ENCODE peak calls at places on chromosomes 13 and 19, in five cellular contexts. R, L, Q, F and W are unnamed samples.

GRCh38 chr13:87444135-87444534 is 227.0 kb upstream of the SLITRK5 start:
- DNase-seq in L (no peak), R (no peak), F (no peak), Q (no peak), W (no peak)

GRCh38 chr19:57515218-57515617 is 11.9 kb upstream of the ZNF549 start:
- DNase-seq in R (no peak), L (no peak), F (no peak), Q (no peak), W (no peak)

GRCh38 chr19:53517114-53517741 is 20.7 kb upstream of the ZNF331 start:
- DNase-seq in Q (no peak), R (no peak), F (no peak), L (no peak), W (no peak)

GRCh38 chr13:96052655-96053002 is 572 bp downstream of the UGGT2 start:
- DNase-seq in Q (no peak), L (peak; percentile 83), R (peak; percentile 88), F (peak; percentile 70), W (peak; percentile 65)

GRCh38 chr13:43895940-43896339 is 16.2 kb downstream of the LACC1 start:
- DNase-seq in F (no peak), L (peak; percentile 65), Q (no peak), R (no peak), W (no peak)

GRCh38 chr19:4981681-4981958 is 12.7 kb downstream of the KDM4B start:
- DNase-seq in R (no peak), F (no peak), L (no peak), Q (no peak), W (no peak)

GRCh38 chr13:62014299-62014698 is 598.6 kb upstream of the PCDH20 start:
- DNase-seq in F (no peak), L (peak; percentile 1), Q (no peak), R (peak; percentile 23), W (peak; percentile 24)

GRCh38 chr13:101457176-101457575 is 4.7 kb downstream of the ITGBL1 start:
- DNase-seq in R (no peak), Q (no peak), F (no peak), L (no peak), W (no peak)

GRCh38 chr13:31699650-31700049 is 39.7 kb upstream of the RXFP2 start:
- DNase-seq in R (no peak), Q (peak; percentile 23), F (no peak), L (no peak), W (peak; percentile 67)

GRCh38 chr13:51502206-51502651 is 49.4 kb upstream of the INTS6 start:
- DNase-seq in L (peak; percentile 59), F (no peak), Q (no peak), R (peak; percentile 28), W (no peak)

GRCh38 chr19:13040232-13040915 is 45.1 kb downstream of the NFIX start:
- DNase-seq in L (no peak), F (no peak), Q (no peak), R (no peak), W (no peak)

GRCh38 chr13:103772576-103772975 is 706.4 kb upstream of the SLC10A2 start:
- DNase-seq in R (no peak), F (no peak), Q (no peak), L (no peak), W (peak; percentile 44)

GRCh38 chr19:44747739-44748425 is 626 bp upstream of the BCL3 start:
- DNase-seq in F (peak; percentile 59), L (peak; percentile 61), R (peak; percentile 86), Q (no peak), W (peak; percentile 79)

GRCh38 chr19:8641908-8642547 is 11.6 kb downstream of the NFILZ start:
- DNase-seq in Q (no peak), F (no peak), R (peak; percentile 66), L (peak; percentile 65), W (peak; percentile 67)

GRCh38 chr19:15287496-15287895 is 44.8 kb downstream of the BRD4 start:
- DNase-seq in Q (no peak), L (no peak), F (no peak), R (no peak), W (no peak)

GRCh38 chr19:39207293-39207836 is 3.3 kb upstream of the SYCN start:
- DNase-seq in Q (no peak), R (no peak), F (no peak), L (no peak), W (no peak)

GRCh38 chr19:15196683-15197005 is 4.2 kb downstream of the NOTCH3 start:
- DNase-seq in R (no peak), L (no peak), Q (no peak), F (no peak), W (no peak)

GRCh38 chr13:32208860-32209259 is 106.3 kb downstream of the ZAR1L start:
- DNase-seq in L (no peak), R (no peak), Q (no peak), F (no peak), W (no peak)

GRCh38 chr13:53020764-53021332 is 7.8 kb upstream of the OLFM4 start:
- DNase-seq in Q (no peak), L (no peak), R (no peak), F (no peak), W (no peak)

GRCh38 chr13:75123428-75123827 is 358.5 kb downstream of the TBC1D4 start:
- DNase-seq in Q (no peak), F (no peak), L (no peak), R (no peak), W (no peak)

GRCh38 chr19:56994251-56995017 is 125.4 kb upstream of the USP29 start:
- DNase-seq in Q (no peak), R (no peak), F (no peak), L (no peak), W (no peak)

GRCh38 chr19:17847538-17848366 is at the start of gene JAK3:
- DNase-seq in F (peak; percentile 90), Q (peak; percentile 79), L (peak; percentile 46), R (peak; percentile 69), W (peak; percentile 92)

DNA sequence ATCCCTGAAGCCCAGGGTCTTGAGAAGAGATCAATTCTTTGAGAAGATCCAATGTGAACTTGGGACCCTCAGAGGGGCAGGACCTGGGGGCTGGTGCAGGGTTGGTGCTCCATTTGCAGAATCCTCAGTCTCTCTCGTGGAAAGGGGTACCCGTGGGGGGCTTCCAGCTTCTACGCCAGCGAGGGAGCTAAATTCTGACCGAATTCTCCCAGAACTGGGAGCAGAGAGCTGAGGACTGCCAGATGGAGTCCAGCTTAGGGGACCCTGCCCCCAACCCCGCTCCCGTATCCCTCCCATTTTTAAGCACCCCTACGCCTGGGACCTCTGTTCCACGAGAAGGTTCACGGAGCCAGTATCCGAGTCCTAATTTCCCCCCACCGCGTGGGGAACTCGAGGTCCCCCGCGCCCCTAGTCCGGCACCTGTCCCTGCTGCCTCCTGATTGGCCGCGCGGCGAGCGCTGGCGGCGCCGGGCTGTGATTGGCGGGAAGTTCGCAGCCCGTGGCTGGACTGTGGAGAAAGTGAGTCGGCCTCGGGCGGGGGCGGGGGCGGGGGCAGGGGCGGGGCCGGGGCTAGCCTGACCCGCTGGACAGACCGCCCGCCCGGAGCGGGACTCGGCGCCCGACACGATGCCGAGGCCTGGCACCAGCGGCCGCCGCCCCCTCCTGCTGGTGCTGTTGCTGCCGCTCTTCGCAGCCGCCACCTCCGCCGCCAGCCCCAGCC is 4.4 kb upstream of the LTBP4 start:
- DNase-seq in Q (no peak), L (peak; percentile 59), F (peak; percentile 85), R (peak; percentile 72), W (no peak)
- H4K8ac ChIP-seq in Q (no peak overlapping the region), L (no peak overlapping the region), F (no peak overlapping the region), R (no peak overlapping the region), W (no peak overlapping the region)

GRCh38 chr13:114229486-114229885 is 5.2 kb upstream of the CDC16 start:
- DNase-seq in R (no peak), L (no peak), F (no peak), Q (no peak), W (no peak)
- H3K4me3 ChIP-seq in R (no peak overlapping the region), L (no peak overlapping the region), F (no peak overlapping the region), Q (no peak overlapping the region), W (no peak overlapping the region)

GRCh38 chr19:2150794-2151338 is 500 bp downstream of the AP3D1 start:
- DNase-seq in Q (no peak), F (peak; percentile 69), R (peak; percentile 20), L (no peak), W (peak; percentile 30)
- H3K4me1 ChIP-seq in Q (peaks cover 14% of the 10 kb centered on the region), F (peaks cover 17% of the 10 kb centered on the region), R (peaks cover 23% of the 10 kb centered on the region), L (peaks cover 12% of the 10 kb centered on the region), W (peaks cover 7% of the 10 kb centered on the region)

GRCh38 chr19:6752257-6753177 is 13.0 kb downstream of the TRIP10 start:
- DNase-seq in L (no peak), F (peak; percentile 88), Q (no peak), R (no peak), W (peak; percentile 86)

GRCh38 chr19:6754653-6755463 is 12.4 kb downstream of the SH2D3A start:
- DNase-seq in R (no peak), L (no peak), F (no peak), Q (no peak), W (no peak)

GRCh38 chr19:6754136-6754535 is 13.1 kb downstream of the SH2D3A start:
- DNase-seq in F (no peak), Q (no peak), R (no peak), L (no peak), W (no peak)

GRCh38 chr19:6751189-6751588 is 11.7 kb downstream of the TRIP10 start:
- DNase-seq in R (no peak), L (no peak), F (no peak), Q (no peak), W (no peak)

GRCh38 chr19:6753178-6754031 is 13.8 kb downstream of the SH2D3A start:
- DNase-seq in Q (peak; percentile 90), R (peak; percentile 50), F (peak; percentile 100), L (peak; percentile 15), W (peak; percentile 97)
- H4K8ac ChIP-seq in Q (no peak overlapping the region), R (peak overlapping the region; percentile 3), F (peak overlapping the region; percentile 45), L (no peak overlapping the region), W (no peak overlapping the region)

DNA sequence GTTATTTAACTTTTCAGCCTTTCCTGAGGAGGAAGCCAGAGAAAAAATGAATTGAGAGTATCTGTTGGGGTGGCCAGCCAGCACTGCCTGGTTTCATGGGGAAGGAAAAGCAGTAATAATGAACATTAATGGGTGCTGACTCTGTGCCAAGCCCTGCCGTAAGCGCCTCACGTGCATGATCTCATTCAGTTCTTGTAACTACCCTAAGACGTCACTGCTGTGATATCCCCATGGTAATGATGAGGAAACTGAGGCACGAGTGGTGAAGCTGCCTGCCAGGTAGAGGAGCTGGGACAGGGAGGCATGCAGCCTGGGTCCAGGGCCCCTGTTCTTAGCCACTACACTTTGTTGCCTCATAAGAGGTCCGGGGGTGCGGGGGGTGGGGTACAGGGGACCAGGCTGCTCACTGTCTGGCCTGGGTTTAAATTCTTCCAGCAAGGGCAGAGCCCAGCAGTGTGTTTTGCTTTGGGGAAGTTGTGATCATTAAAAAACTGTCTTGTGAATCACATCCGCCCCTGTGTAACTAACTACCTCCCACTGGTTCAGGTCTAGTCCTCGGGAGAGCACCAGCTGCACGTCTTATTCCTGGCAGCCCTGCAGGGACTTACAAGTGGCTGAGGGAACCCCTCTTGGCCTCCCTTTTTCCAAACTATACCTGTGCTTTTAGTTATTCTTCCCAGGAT is 127.3 kb downstream of the SIPA1L3 start:
- DNase-seq in F (no peak), R (no peak), L (peak; percentile 62), Q (no peak), W (no peak)
- H3K4me3 ChIP-seq in F (no peak overlapping the region), R (no peak overlapping the region), L (no peak overlapping the region), Q (no peak overlapping the region), W (no peak overlapping the region)

GRCh38 chr19:49456351-49456750 is 3.3 kb downstream of the ALDH16A1 start:
- DNase-seq in R (no peak), L (no peak), F (no peak), Q (no peak), W (no peak)

GRCh38 chr19:49453013-49453756 is at the start of gene ALDH16A1:
- DNase-seq in R (peak; percentile 99), Q (peak; percentile 97), F (peak; percentile 97), L (peak; percentile 96), W (peak; percentile 99)

GRCh38 chr19:49455729-49456128 is 2.7 kb downstream of the ALDH16A1 start:
- DNase-seq in F (no peak), Q (no peak), L (no peak), R (no peak), W (no peak)

GRCh38 chr19:49451430-49452181 is at the start of gene PIH1D1:
- DNase-seq in Q (peak; percentile 96), L (peak; percentile 99), F (peak; percentile 93), R (peak; percentile 100), W (peak; percentile 100)

GRCh38 chr19:49453757-49454248 is 778 bp downstream of the ALDH16A1 start:
- DNase-seq in Q (no peak), R (no peak), L (no peak), F (no peak), W (no peak)
- H3K4me1 ChIP-seq in Q (peaks cover 5% of the 10 kb centered on the region), R (peaks cover 9% of the 10 kb centered on the region), L (peaks cover 2% of the 10 kb centered on the region), F (peaks cover 4% of the 10 kb centered on the region), W (no peaks in the 10 kb centered on the region)